ENCODE peak calls at places on chromosomes 11 and 22, in seven cellular contexts. One of them, this sample, is unnamed.

GRCh38 chr22:43750751-43751150 is 61.4 kb downstream of the EFCAB6 start:
- DNase-seq in NCI-H82: peak; percentile 89
- DNase-seq in A172: no peak
- DNase-seq in astrocyte of the hippocampus: no peak
- DNase-seq in tibial nerve: no peak
- DNase-seq in GM23338: no peak
- DNase-seq in endothelial cell: no peak
- DNase-seq in this sample: no peak

GRCh38 chr22:47918276-47918928 is 1156.0 kb downstream of the TBC1D22A start:
- DNase-seq in astrocyte of the hippocampus: no peak
- DNase-seq in NCI-H82: peak; percentile 83
- DNase-seq in A172: no peak
- DNase-seq in GM23338: no peak
- DNase-seq in tibial nerve: no peak
- DNase-seq in endothelial cell: no peak
- DNase-seq in this sample: no peak

GRCh38 chr22:20080776-20081654 is 974 bp downstream of the DGCR8 start:
- DNase-seq in GM23338: peak; percentile 69
- DNase-seq in tibial nerve: no peak
- DNase-seq in A172: peak; percentile 30
- DNase-seq in endothelial cell: peak; percentile 45
- DNase-seq in astrocyte of the hippocampus: peak; percentile 80
- DNase-seq in NCI-H82: peak; percentile 31
- DNase-seq in this sample: no peak

GRCh38 chr11:70569996-70570692 is 171.8 kb downstream of the CTTN start:
- DNase-seq in NCI-H82: no peak
- DNase-seq in tibial nerve: no peak
- DNase-seq in A172: no peak
- DNase-seq in endothelial cell: no peak
- DNase-seq in astrocyte of the hippocampus: no peak
- DNase-seq in GM23338: no peak
- DNase-seq in this sample: no peak

GRCh38 chr11:416757-417621 is 2.2 kb upstream of the SIGIRR start:
- DNase-seq in endothelial cell: no peak
- DNase-seq in NCI-H82: no peak
- DNase-seq in A172: no peak
- DNase-seq in astrocyte of the hippocampus: no peak
- DNase-seq in GM23338: peak; percentile 93
- DNase-seq in tibial nerve: no peak
- DNase-seq in this sample: no peak

GRCh38 chr11:122085264-122085663 is 30.8 kb downstream of the BLID start:
- DNase-seq in GM23338: no peak
- DNase-seq in tibial nerve: no peak
- DNase-seq in astrocyte of the hippocampus: peak; percentile 77
- DNase-seq in A172: peak; percentile 70
- DNase-seq in NCI-H82: no peak
- DNase-seq in endothelial cell: no peak
- DNase-seq in this sample: no peak

GRCh38 chr11:18461909-18462308 is 6.3 kb downstream of the LDHAL6A start:
- DNase-seq in GM23338: no peak
- DNase-seq in astrocyte of the hippocampus: no peak
- DNase-seq in tibial nerve: no peak
- DNase-seq in NCI-H82: no peak
- DNase-seq in endothelial cell: no peak
- DNase-seq in A172: no peak
- DNase-seq in this sample: no peak

GRCh38 chr11:44269369-44270351 is 40.3 kb downstream of the ALX4 start:
- DNase-seq in A172: no peak
- DNase-seq in endothelial cell: no peak
- DNase-seq in astrocyte of the hippocampus: no peak
- DNase-seq in tibial nerve: no peak
- DNase-seq in GM23338: no peak
- DNase-seq in NCI-H82: no peak
- DNase-seq in this sample: no peak

GRCh38 chr11:6737872-6738466 is 33.8 kb downstream of the OR2AG2 start:
- DNase-seq in tibial nerve: peak; percentile 43
- DNase-seq in endothelial cell: peak; percentile 31
- DNase-seq in A172: peak; percentile 65
- DNase-seq in astrocyte of the hippocampus: peak; percentile 39
- DNase-seq in NCI-H82: peak; percentile 66
- DNase-seq in GM23338: peak; percentile 80
- DNase-seq in this sample: peak; percentile 47

GRCh38 chr11:74519719-74520118 is 26.2 kb upstream of the LIPT2 start:
- DNase-seq in A172: no peak
- DNase-seq in GM23338: no peak
- DNase-seq in astrocyte of the hippocampus: no peak
- DNase-seq in tibial nerve: no peak
- DNase-seq in NCI-H82: no peak
- DNase-seq in endothelial cell: no peak
- DNase-seq in this sample: no peak

GRCh38 chr22:35458547-35459422 is 58.8 kb downstream of the MCM5 start:
- DNase-seq in A172: no peak
- DNase-seq in GM23338: no peak
- DNase-seq in NCI-H82: no peak
- DNase-seq in astrocyte of the hippocampus: no peak
- DNase-seq in endothelial cell: no peak
- DNase-seq in tibial nerve: no peak
- DNase-seq in this sample: no peak

GRCh38 chr11:65502852-65503603 is 4.2 kb downstream of the MALAT1 start:
- DNase-seq in GM23338: no peak
- DNase-seq in astrocyte of the hippocampus: peak; percentile 63
- DNase-seq in endothelial cell: no peak
- DNase-seq in tibial nerve: peak; percentile 30
- DNase-seq in NCI-H82: peak; percentile 44
- DNase-seq in A172: peak; percentile 51
- DNase-seq in this sample: no peak

GRCh38 chr11:31437742-31438435 is 68.2 kb downstream of the DNAJC24 start:
- DNase-seq in tibial nerve: no peak
- DNase-seq in endothelial cell: no peak
- DNase-seq in astrocyte of the hippocampus: peak; percentile 30
- DNase-seq in GM23338: no peak
- DNase-seq in NCI-H82: no peak
- DNase-seq in A172: peak; percentile 4
- DNase-seq in this sample: no peak

GRCh38 chr11:77140231-77140959 is 12.3 kb downstream of the MYO7A start:
- DNase-seq in GM23338: peak; percentile 65
- DNase-seq in A172: no peak
- DNase-seq in astrocyte of the hippocampus: no peak
- DNase-seq in endothelial cell: peak; percentile 50
- DNase-seq in NCI-H82: peak; percentile 68
- DNase-seq in tibial nerve: no peak
- DNase-seq in this sample: no peak

GRCh38 chr11:57240757-57241156 is 3.7 kb upstream of the APLNR start:
- DNase-seq in A172: no peak
- DNase-seq in endothelial cell: no peak
- DNase-seq in tibial nerve: no peak
- DNase-seq in astrocyte of the hippocampus: no peak
- DNase-seq in NCI-H82: peak; percentile 82
- DNase-seq in GM23338: peak; percentile 49
- DNase-seq in this sample: no peak

GRCh38 chr11:74681686-74682651 is 49.3 kb downstream of the CHRDL2 start:
- DNase-seq in GM23338: no peak
- DNase-seq in astrocyte of the hippocampus: peak; percentile 42
- DNase-seq in NCI-H82: peak; percentile 2
- DNase-seq in endothelial cell: no peak
- DNase-seq in A172: no peak
- DNase-seq in tibial nerve: no peak
- DNase-seq in this sample: no peak

GRCh38 chr11:2157294-2158040 is 3.5 kb downstream of the INS start:
- DNase-seq in A172: no peak
- DNase-seq in GM23338: no peak
- DNase-seq in NCI-H82: no peak
- DNase-seq in astrocyte of the hippocampus: no peak
- DNase-seq in tibial nerve: no peak
- DNase-seq in endothelial cell: no peak
- DNase-seq in this sample: no peak

GRCh38 chr11:502288-503178 is 4.5 kb downstream of the RNH1 start:
- DNase-seq in A172: no peak
- DNase-seq in NCI-H82: no peak
- DNase-seq in GM23338: no peak
- DNase-seq in tibial nerve: no peak
- DNase-seq in endothelial cell: no peak
- DNase-seq in astrocyte of the hippocampus: no peak
- DNase-seq in this sample: no peak

GRCh38 chr11:33772300-33772699 is 2.0 kb downstream of the FBXO3 start:
- DNase-seq in GM23338: no peak
- DNase-seq in A172: peak; percentile 10
- DNase-seq in tibial nerve: no peak
- DNase-seq in NCI-H82: no peak
- DNase-seq in astrocyte of the hippocampus: peak; percentile 13
- DNase-seq in endothelial cell: no peak
- DNase-seq in this sample: no peak

GRCh38 chr11:110297082-110297725 is 790 bp upstream of the RDX start:
- DNase-seq in tibial nerve: no peak
- DNase-seq in GM23338: no peak
- DNase-seq in astrocyte of the hippocampus: peak; percentile 35
- DNase-seq in endothelial cell: no peak
- DNase-seq in NCI-H82: peak; percentile 21
- DNase-seq in A172: no peak
- DNase-seq in this sample: no peak

GRCh38 chr11:17343907-17344306 is 7.7 kb upstream of the NCR3LG1 start:
- DNase-seq in astrocyte of the hippocampus: peak; percentile 71
- DNase-seq in GM23338: peak; percentile 26
- DNase-seq in endothelial cell: no peak
- DNase-seq in A172: peak; percentile 88
- DNase-seq in tibial nerve: no peak
- DNase-seq in NCI-H82: no peak
- DNase-seq in this sample: no peak

GRCh38 chr11:108117746-108118371 is 3.5 kb upstream of the ACAT1 start:
- DNase-seq in astrocyte of the hippocampus: peak; percentile 51
- DNase-seq in tibial nerve: no peak
- DNase-seq in NCI-H82: peak; percentile 54
- DNase-seq in A172: peak; percentile 20
- DNase-seq in endothelial cell: no peak
- DNase-seq in GM23338: peak; percentile 62
- DNase-seq in this sample: no peak